ENCODE peak calls at places on chromosomes 4 and X, in nine cellular contexts. H, E, B, R, A, W, N, U and P are unnamed samples.

GRCh38 chr4:134085525-134085924 is 116.1 kb downstream of the PABPC4L start:
- DNase-seq in R (no peak), E (no peak), U (no peak), N (no peak), W (no peak), A (no peak), H (no peak), B (no peak), P (no peak)

GRCh38 chr4:73007526-73008100 is 61.9 kb downstream of the COX18 start:
- DNase-seq in W (no peak), H (no peak), B (no peak), U (no peak), E (no peak), A (no peak), N (no peak), R (no peak), P (no peak)

GRCh38 chr4:32226201-32226600 is 1506.0 kb downstream of the PCDH7 start:
- DNase-seq in A (no peak), R (no peak), U (peak; percentile 0), W (no peak), N (peak; percentile 20), B (no peak), E (peak; percentile 74), H (no peak), P (peak; percentile 53)

GRCh38 chrX:135520022-135520552 is 373 bp upstream of the INTS6L start:
- DNase-seq in R (no peak), N (peak; percentile 24), U (no peak), B (no peak), H (no peak), W (no peak), E (no peak), A (no peak), P (peak; percentile 26)

GRCh38 chr4:35525192-35525978 is 718.9 kb downstream of the ARAP2 start:
- DNase-seq in N (no peak), U (peak; percentile 12), H (no peak), R (peak; percentile 63), B (no peak), W (peak; percentile 25), A (no peak), E (no peak), P (no peak)

GRCh38 chrX:42776195-42776594 is 1.8 kb downstream of the PPP1R2C start:
- DNase-seq in E (no peak), W (no peak), A (no peak), H (no peak), B (no peak), N (no peak), U (no peak), R (no peak), P (no peak)

GRCh38 chrX:110310000-110310790 is 7.7 kb downstream of the AMMECR1 start:
- DNase-seq in W (no peak), B (no peak), H (no peak), E (no peak), N (no peak), A (no peak), U (no peak), R (no peak), P (no peak)

GRCh38 chrX:128365523-128365922 is 313.3 kb upstream of the ACTRT1 start:
- DNase-seq in R (no peak), N (no peak), W (no peak), A (no peak), H (no peak), B (no peak), E (no peak), U (no peak), P (no peak)

GRCh38 chrX:39873111-39873510 is 224.6 kb downstream of the BCOR start:
- DNase-seq in B (no peak), R (no peak), A (no peak), W (no peak), E (no peak), U (no peak), N (no peak), H (no peak), P (no peak)

GRCh38 chr4:77665381-77666069 is 59.9 kb downstream of the CXCL13 start:
- DNase-seq in A (no peak), N (no peak), E (no peak), B (no peak), W (no peak), U (no peak), R (no peak), H (no peak), P (no peak)

GRCh38 chr4:119550857-119551532 is 77.6 kb downstream of the PDE5A start:
- DNase-seq in R (no peak), B (no peak), U (no peak), W (no peak), E (peak; percentile 41), H (peak; percentile 22), N (peak; percentile 4), A (no peak), P (peak; percentile 37)

GRCh38 chrX:70479197-70479969 is 34.7 kb downstream of the DLG3 start:
- DNase-seq in H (no peak), R (no peak), A (no peak), E (peak; percentile 87), U (peak; percentile 61), N (peak; percentile 69), B (no peak), W (no peak), P (peak; percentile 77)

GRCh38 chr4:150255610-150256580 is 177.7 kb downstream of the DCLK2 start:
- DNase-seq in W (no peak), R (no peak), E (no peak), U (no peak), B (no peak), H (no peak), N (no peak), A (no peak), P (no peak)

GRCh38 chr4:77990456-77990855 is 66.7 kb upstream of the FRAS1 start:
- DNase-seq in A (no peak), W (no peak), E (no peak), B (no peak), R (no peak), N (no peak), H (no peak), U (no peak), P (no peak)

GRCh38 chr4:27154706-27155105 is 294.1 kb downstream of the STIM2 start:
- DNase-seq in A (no peak), W (no peak), B (no peak), R (no peak), U (peak; percentile 31), N (peak; percentile 16), E (peak; percentile 89), H (no peak), P (peak; percentile 65)

GRCh38 chr4:25540734-25541133 is 114.9 kb upstream of the SLC34A2 start:
- DNase-seq in A (no peak), W (no peak), H (no peak), N (no peak), B (no peak), R (no peak), U (no peak), E (no peak), P (no peak)

GRCh38 chr4:73864365-73864764 is 4.8 kb upstream of the CXCL1 start:
- DNase-seq in E (peak; percentile 13), A (peak; percentile 26), R (peak; percentile 55), U (peak; percentile 49), W (no peak), H (peak; percentile 45), B (no peak), N (no peak), P (peak; percentile 71)

GRCh38 chr4:184108006-184108501 is 109.6 kb downstream of the ENPP6 start:
- DNase-seq in N (no peak), E (no peak), A (no peak), U (no peak), B (no peak), H (no peak), R (no peak), W (no peak), P (no peak)

GRCh38 chr4:83113429-83113786 is 1.1 kb downstream of the PLAC8 start:
- DNase-seq in A (no peak), E (no peak), B (no peak), W (no peak), U (no peak), R (no peak), H (no peak), N (no peak), P (no peak)

GRCh38 chr4:89733936-89734335 is 103.0 kb downstream of the SNCA start:
- DNase-seq in U (no peak), A (no peak), B (no peak), W (no peak), R (no peak), E (no peak), H (no peak), N (no peak), P (no peak)